ENCODE peak calls at places on chromosomes 4 and X, in seven cellular contexts. One of them, this sample, is unnamed.
A peak's percentile ranks its signal among the peaks of the same experiment; 100 is the strongest.

GRCh38 chr4:118279328-118279727 is 73.5 kb downstream of the PRSS12 start:
- DNase-seq in IMR-90: no peak
- DNase-seq in breast epithelium: no peak
- DNase-seq in A549: no peak
- DNase-seq in GM23248: no peak
- DNase-seq in upper lobe of left lung: no peak
- DNase-seq in colonic mucosa: no peak
- DNase-seq in this sample: no peak

GRCh38 chrX:30308263-30309138 is 689 bp downstream of the NR0B1 start:
- DNase-seq in IMR-90: no peak
- DNase-seq in A549: peak; percentile 86
- DNase-seq in breast epithelium: no peak
- DNase-seq in upper lobe of left lung: peak; percentile 63
- DNase-seq in colonic mucosa: no peak
- DNase-seq in GM23248: peak; percentile 45
- DNase-seq in this sample: no peak

GRCh38 chrX:105552395-105552794 is 269.9 kb upstream of the NRK start:
- DNase-seq in GM23248: no peak
- DNase-seq in upper lobe of left lung: no peak
- DNase-seq in breast epithelium: no peak
- DNase-seq in colonic mucosa: no peak
- DNase-seq in A549: peak; percentile 17
- DNase-seq in IMR-90: no peak
- DNase-seq in this sample: no peak

GRCh38 chrX:47158131-47158530 is 13.1 kb downstream of the RBM10 start:
- DNase-seq in upper lobe of left lung: no peak
- DNase-seq in IMR-90: no peak
- DNase-seq in colonic mucosa: no peak
- DNase-seq in GM23248: no peak
- DNase-seq in A549: no peak
- DNase-seq in breast epithelium: no peak
- DNase-seq in this sample: no peak

GRCh38 chr4:128810331-128810870 is 901 bp downstream of the JADE1 start:
- DNase-seq in A549: peak; percentile 69
- DNase-seq in GM23248: peak; percentile 65
- DNase-seq in breast epithelium: peak; percentile 44
- DNase-seq in colonic mucosa: peak; percentile 38
- DNase-seq in upper lobe of left lung: no peak
- DNase-seq in IMR-90: peak; percentile 46
- DNase-seq in this sample: no peak

GRCh38 chrX:18702362-18703195 is 4.9 kb upstream of the PPEF1 start:
- DNase-seq in A549: peak; percentile 97
- DNase-seq in colonic mucosa: no peak
- DNase-seq in breast epithelium: no peak
- DNase-seq in GM23248: peak; percentile 42
- DNase-seq in IMR-90: peak; percentile 70
- DNase-seq in upper lobe of left lung: no peak
- DNase-seq in this sample: no peak

GRCh38 chrX:11478036-11478435 is 184.8 kb downstream of the AMELX start:
- DNase-seq in A549: no peak
- DNase-seq in upper lobe of left lung: no peak
- DNase-seq in IMR-90: no peak
- DNase-seq in GM23248: no peak
- DNase-seq in breast epithelium: no peak
- DNase-seq in colonic mucosa: no peak
- DNase-seq in this sample: no peak

GRCh38 chr4:110644008-110644407 is 21.1 kb upstream of the PITX2 start:
- DNase-seq in colonic mucosa: no peak
- DNase-seq in upper lobe of left lung: no peak
- DNase-seq in GM23248: no peak
- DNase-seq in IMR-90: no peak
- DNase-seq in breast epithelium: no peak
- DNase-seq in A549: no peak
- DNase-seq in this sample: no peak

GRCh38 chr4:145881991-145882390 is 56.6 kb downstream of the ZNF827 start:
- DNase-seq in GM23248: no peak
- DNase-seq in A549: no peak
- DNase-seq in colonic mucosa: peak; percentile 84
- DNase-seq in IMR-90: no peak
- DNase-seq in upper lobe of left lung: no peak
- DNase-seq in breast epithelium: peak; percentile 85
- DNase-seq in this sample: no peak

GRCh38 chrX:73850124-73851013 is 287.4 kb downstream of the CHIC1 start:
- DNase-seq in A549: peak; percentile 53
- DNase-seq in GM23248: peak; percentile 23
- DNase-seq in IMR-90: peak; percentile 38
- DNase-seq in upper lobe of left lung: no peak
- DNase-seq in breast epithelium: peak; percentile 33
- DNase-seq in colonic mucosa: peak; percentile 54
- DNase-seq in this sample: no peak

DNA sequence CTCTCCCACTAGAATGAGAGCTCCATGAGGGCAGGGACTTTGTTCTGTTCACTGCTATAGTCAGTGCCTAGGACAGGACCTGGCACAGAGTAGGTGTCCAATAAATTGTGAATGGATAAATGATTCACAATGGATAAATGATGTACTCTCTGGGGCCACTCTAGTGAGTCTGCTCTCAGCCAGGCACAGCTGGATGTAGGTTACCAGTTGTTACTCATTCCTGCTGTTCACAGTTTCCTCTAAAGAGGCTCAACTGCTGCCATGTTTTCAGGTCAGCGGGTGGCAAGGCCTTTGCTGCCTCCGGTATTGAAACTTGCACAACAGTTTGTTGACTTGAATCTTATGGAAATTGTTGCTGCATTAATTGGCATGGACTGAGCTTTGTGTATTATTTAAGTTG is 99.1 kb downstream of the NHSL2 start:
- DNase-seq in upper lobe of left lung: no peak
- DNase-seq in breast epithelium: no peak
- DNase-seq in GM23248: no peak
- DNase-seq in colonic mucosa: no peak
- DNase-seq in A549: no peak
- DNase-seq in IMR-90: no peak
- DNase-seq in this sample: no peak
- H3K9me3 ChIP-seq in upper lobe of left lung: no peaks in the 10 kb centered on the region
- H3K9me3 ChIP-seq in breast epithelium: no peaks in the 10 kb centered on the region
- H3K9me3 ChIP-seq in GM23248: no peaks in the 10 kb centered on the region
- H3K9me3 ChIP-seq in colonic mucosa: no peaks in the 10 kb centered on the region
- H3K9me3 ChIP-seq in A549: no peaks in the 10 kb centered on the region
- H3K9me3 ChIP-seq in IMR-90: peaks cover 2% of the 10 kb centered on the region
- H3K9me3 ChIP-seq in this sample: no peaks in the 10 kb centered on the region

DNA sequence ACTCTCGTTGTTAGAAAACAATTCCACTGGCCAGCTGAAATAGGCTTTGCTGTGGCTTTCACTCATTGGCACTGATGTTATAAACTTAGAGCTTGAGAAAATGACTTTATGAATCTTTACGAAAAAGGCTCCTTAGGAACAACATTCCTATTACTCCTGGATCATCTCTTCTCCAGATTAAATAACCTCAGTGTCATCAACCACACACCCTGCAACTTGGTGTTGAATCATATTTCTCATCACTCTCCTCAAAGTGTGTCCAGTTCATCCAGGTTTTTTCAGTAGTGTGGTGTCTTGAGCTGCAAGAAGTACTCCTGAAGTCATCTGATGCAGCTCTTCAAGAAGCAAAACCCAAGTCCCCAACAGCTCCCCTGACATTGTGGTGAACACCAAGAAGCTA is 28.1 kb upstream of the ANOS1 start:
- DNase-seq in A549: no peak
- DNase-seq in upper lobe of left lung: no peak
- DNase-seq in GM23248: peak; percentile 56
- DNase-seq in IMR-90: peak; percentile 14
- DNase-seq in breast epithelium: no peak
- DNase-seq in colonic mucosa: no peak
- DNase-seq in this sample: no peak
- H3K27ac ChIP-seq in A549: no peak overlapping the region
- H3K27ac ChIP-seq in upper lobe of left lung: no peak overlapping the region
- H3K27ac ChIP-seq in GM23248: no peak overlapping the region
- H3K27ac ChIP-seq in IMR-90: no peak overlapping the region
- H3K27ac ChIP-seq in breast epithelium: no peak overlapping the region
- H3K27ac ChIP-seq in colonic mucosa: no peak overlapping the region
- H3K27ac ChIP-seq in this sample: no peak overlapping the region

DNA sequence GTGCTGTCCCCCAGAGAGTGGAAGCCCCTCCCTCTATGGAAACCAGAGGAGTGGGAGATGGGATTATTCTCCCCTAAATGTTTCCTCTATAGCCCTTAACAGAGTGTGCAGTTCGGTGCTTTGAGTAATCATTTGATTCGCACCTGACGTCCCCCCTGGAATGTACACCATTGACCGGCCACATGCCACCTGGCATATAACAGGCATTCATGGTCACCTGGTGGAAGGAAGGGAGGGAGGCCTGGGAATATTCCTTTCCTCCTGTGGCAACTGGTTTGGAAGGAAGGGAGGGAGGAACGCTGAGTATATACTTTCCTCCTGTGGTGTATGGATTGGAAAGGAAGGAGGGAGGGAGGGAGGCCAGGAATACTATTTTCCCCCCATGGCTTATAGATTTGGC is 77.2 kb downstream of the CRMP1 start:
- DNase-seq in A549: no peak
- DNase-seq in colonic mucosa: no peak
- DNase-seq in GM23248: no peak
- DNase-seq in IMR-90: no peak
- DNase-seq in upper lobe of left lung: no peak
- DNase-seq in breast epithelium: no peak
- DNase-seq in this sample: no peak
- H3K4me1 ChIP-seq in A549: no peaks in the 10 kb centered on the region
- H3K4me1 ChIP-seq in colonic mucosa: no peaks in the 10 kb centered on the region
- H3K4me1 ChIP-seq in GM23248: no peaks in the 10 kb centered on the region
- H3K4me1 ChIP-seq in IMR-90: no peaks in the 10 kb centered on the region
- H3K4me1 ChIP-seq in upper lobe of left lung: no peaks in the 10 kb centered on the region
- H3K4me1 ChIP-seq in breast epithelium: no peaks in the 10 kb centered on the region
- H3K4me1 ChIP-seq in this sample: no peaks in the 10 kb centered on the region

GRCh38 chr4:28523791-28524190 is 1663.2 kb downstream of the STIM2 start:
- DNase-seq in GM23248: no peak
- DNase-seq in colonic mucosa: no peak
- DNase-seq in breast epithelium: no peak
- DNase-seq in upper lobe of left lung: no peak
- DNase-seq in IMR-90: no peak
- DNase-seq in A549: no peak
- DNase-seq in this sample: no peak
- H3K9me3 ChIP-seq in GM23248: no peaks in the 10 kb centered on the region
- H3K9me3 ChIP-seq in colonic mucosa: no peaks in the 10 kb centered on the region
- H3K9me3 ChIP-seq in breast epithelium: no peaks in the 10 kb centered on the region
- H3K9me3 ChIP-seq in upper lobe of left lung: no peaks in the 10 kb centered on the region
- H3K9me3 ChIP-seq in IMR-90: no peaks in the 10 kb centered on the region
- H3K9me3 ChIP-seq in A549: no peaks in the 10 kb centered on the region
- H3K9me3 ChIP-seq in this sample: no peaks in the 10 kb centered on the region

DNA sequence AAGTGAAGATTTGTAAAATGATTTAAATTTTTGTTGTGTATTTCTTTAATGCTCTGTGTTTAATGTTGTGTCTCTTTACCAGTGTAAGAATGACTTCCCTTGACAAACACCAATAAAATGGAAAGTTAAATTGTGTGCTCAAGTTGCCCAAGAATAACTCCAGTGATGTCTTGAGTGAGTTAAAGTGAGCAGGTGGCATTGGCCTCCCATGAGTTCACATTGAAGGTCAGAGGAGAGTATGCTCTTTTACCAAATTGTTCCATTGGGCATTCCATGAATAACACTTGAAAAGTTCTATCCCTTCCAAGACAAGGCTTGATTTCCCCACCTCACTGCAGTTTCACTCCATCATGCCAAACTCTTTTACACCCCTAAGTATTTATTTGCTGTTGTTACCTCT is 4.5 kb downstream of the ANXA5 start:
- DNase-seq in IMR-90: no peak
- DNase-seq in breast epithelium: no peak
- DNase-seq in GM23248: no peak
- DNase-seq in upper lobe of left lung: no peak
- DNase-seq in A549: no peak
- DNase-seq in colonic mucosa: no peak
- DNase-seq in this sample: no peak
- H3K27ac ChIP-seq in IMR-90: no peak overlapping the region
- H3K27ac ChIP-seq in breast epithelium: no peak overlapping the region
- H3K27ac ChIP-seq in GM23248: peak overlapping the region; percentile 93
- H3K27ac ChIP-seq in upper lobe of left lung: peak overlapping the region; percentile 4
- H3K27ac ChIP-seq in A549: peak overlapping the region; percentile 72
- H3K27ac ChIP-seq in colonic mucosa: no peak overlapping the region
- H3K27ac ChIP-seq in this sample: no peak overlapping the region

This sample was measured in effector memory CD4-positive, alpha-beta T cell.